ENCODE peak calls at places on chromosomes 6 and 20, in eight cellular contexts. J is stimulated activated naive CD8-positive, alpha-beta T cell treated with anti-CD3 and anti-CD28 coated beads, Interleukin-15, Interleukin-2, amounts not matched to agents 100 U/mL and 50 U/mL, for 24 hours; Z is stimulated activated CD4-positive, alpha-beta T cell treated with anti-CD3 and anti-CD28 coated beads, Interleukin-4, amount 100 ng/mL, for 24 hours; M is activated CD4-positive, CD25-positive, alpha-beta regulatory T cell; S is uterus; X is T-helper 9 cell; B is HT1080; H is Right ventricle myocardium superior. D is an unnamed sample.

GRCh38 chr6:106102034-106102433 is 15.9 kb downstream of the PRDM1 start:
- DNase-seq in J (peak; percentile 59), Z (peak; percentile 81), M (no peak), S (no peak), X (no peak), B (no peak), H (no peak), D (no peak)

GRCh38 chr6:122063761-122064160 is 335.7 kb upstream of the HSF2 start:
- DNase-seq in J (no peak), Z (no peak), M (no peak), S (no peak), X (no peak), B (no peak), H (no peak), D (no peak)

GRCh38 chr6:3850451-3851203 is 1.5 kb downstream of the FAM50B start:
- DNase-seq in J (peak; percentile 22), Z (peak; percentile 70), M (peak; percentile 25), S (no peak), X (no peak), B (no peak), H (no peak), D (no peak)

GRCh38 chr6:29792123-29793035 is 35.2 kb upstream of the HLA-G start:
- DNase-seq in J (peak; percentile 73), Z (peak; percentile 67), M (peak; percentile 64), S (peak; percentile 34), X (peak; percentile 77), B (no peak), H (peak; percentile 88), D (no peak)

GRCh38 chr6:142361345-142361744 is 59.5 kb downstream of the ADGRG6 start:
- DNase-seq in J (no peak), Z (no peak), M (no peak), S (no peak), X (no peak), B (no peak), H (no peak), D (no peak)

GRCh38 chr6:119313937-119314893 is 35.3 kb downstream of the MAN1A1 start:
- DNase-seq in J (peak; percentile 31), Z (peak; percentile 9), M (no peak), S (no peak), X (peak; percentile 21), B (no peak), H (no peak), D (no peak)

GRCh38 chr6:72844614-72845013 is 222.8 kb downstream of the KCNQ5 start:
- DNase-seq in J (no peak), Z (no peak), M (no peak), S (no peak), X (no peak), B (no peak), H (no peak), D (no peak)

GRCh38 chr6:111980168-111980567 is 73.7 kb upstream of the CCN6 start:
- DNase-seq in J (no peak), Z (no peak), M (no peak), S (no peak), X (no peak), B (no peak), H (no peak), D (no peak)

GRCh38 chr20:40868568-40869223 is 159.9 kb upstream of the TOP1 start:
- DNase-seq in J (no peak), Z (no peak), M (no peak), S (peak; percentile 18), X (no peak), B (peak; percentile 43), H (peak; percentile 51), D (peak; percentile 29)

GRCh38 chr6:167396659-167397490 is 72.0 kb downstream of the TTLL2 start:
- DNase-seq in J (no peak), Z (no peak), M (no peak), S (no peak), X (no peak), B (no peak), H (no peak), D (no peak)

GRCh38 chr6:106519460-106520394 is 109.6 kb downstream of the RTN4IP1 start:
- DNase-seq in J (peak; percentile 76), Z (peak; percentile 90), M (peak; percentile 41), S (peak; percentile 45), X (peak; percentile 58), B (peak; percentile 97), H (peak; percentile 67), D (peak; percentile 73)

GRCh38 chr6:131510094-131510493 is 62.9 kb upstream of the ARG1 start:
- DNase-seq in J (no peak), Z (no peak), M (no peak), S (no peak), X (no peak), B (no peak), H (no peak), D (no peak)

GRCh38 chr20:14622796-14623195 is 285.4 kb upstream of the FLRT3 start:
- DNase-seq in J (no peak), Z (no peak), M (no peak), S (no peak), X (no peak), B (peak; percentile 86), H (no peak), D (no peak)

GRCh38 chr6:32224696-32225095 is 829 bp upstream of the NOTCH4 start:
- DNase-seq in J (no peak), Z (no peak), M (no peak), S (no peak), X (no peak), B (no peak), H (no peak), D (no peak)

GRCh38 chr6:126919947-126920346 is 198.5 kb upstream of the RSPO3 start:
- DNase-seq in J (no peak), Z (no peak), M (no peak), S (no peak), X (no peak), B (peak; percentile 90), H (no peak), D (peak; percentile 86)